ENCODE peak calls at places on chromosomes 7 and 10, in five cellular contexts. C is lung microvascular endothelial cell, Z is HuH-7.5, J is EH, T is nucleus accumbens. P is an unnamed sample.

GRCh38 chr10:123417414-123417813 is 248.7 kb upstream of the GPR26 start:
- DNase-seq in C (no peak), T (no peak), Z (no peak), J (no peak), P (no peak)

GRCh38 chr7:124881981-124882380 is 47.6 kb downstream of the POT1 start:
- DNase-seq in T (no peak), C (no peak), Z (no peak), J (no peak), P (no peak)

GRCh38 chr10:104777086-104777799 is 136.2 kb downstream of the SORCS3 start:
- DNase-seq in J (no peak), Z (no peak), T (no peak), C (no peak), P (peak; percentile 27)

GRCh38 chr7:8236781-8237407 is 25.1 kb downstream of the ICA1 start:
- DNase-seq in C (no peak), J (no peak), Z (no peak), T (no peak), P (no peak)

GRCh38 chr10:77082601-77083252 is 554.9 kb downstream of the KCNMA1 start:
- DNase-seq in T (no peak), C (no peak), Z (no peak), J (peak; percentile 6), P (no peak)

GRCh38 chr10:130453036-130453720 is 317.0 kb downstream of the GLRX3 start:
- DNase-seq in Z (no peak), J (no peak), T (no peak), C (no peak), P (no peak)

GRCh38 chr7:92131093-92131492 is 3.2 kb downstream of the CYP51A1 start:
- DNase-seq in T (no peak), C (no peak), J (no peak), Z (no peak), P (no peak)

GRCh38 chr7:115113131-115113530 is 191.2 kb downstream of the MDFIC start:
- DNase-seq in Z (no peak), C (no peak), T (no peak), J (no peak), P (no peak)

GRCh38 chr10:74738985-74739567 is 87.3 kb upstream of the KAT6B start:
- DNase-seq in J (peak; percentile 18), Z (no peak), C (peak; percentile 81), T (no peak), P (no peak)

GRCh38 chr10:77671594-77672252 is 34.1 kb upstream of the KCNMA1 start:
- DNase-seq in J (no peak), Z (no peak), T (no peak), C (no peak), P (no peak)

GRCh38 chr10:44752451-44753441 is 158.4 kb upstream of the TMEM72 start:
- DNase-seq in J (peak; percentile 95), C (peak; percentile 83), Z (no peak), T (no peak), P (no peak)

GRCh38 chr7:106050743-106051110 is 61.4 kb downstream of the SYPL1 start:
- DNase-seq in Z (no peak), T (no peak), C (peak; percentile 64), J (peak; percentile 82), P (no peak)

GRCh38 chr7:45159296-45159695 is 1.7 kb downstream of the RAMP3 start:
- DNase-seq in Z (no peak), C (no peak), J (no peak), T (no peak), P (no peak)

GRCh38 chr10:24215603-24216002 is 6.7 kb downstream of the KIAA1217 start:
- DNase-seq in C (no peak), Z (no peak), J (no peak), T (no peak), P (no peak)

GRCh38 chr10:121526801-121527221 is 71.4 kb downstream of the FGFR2 start:
- DNase-seq in Z (no peak), C (no peak), J (no peak), T (no peak), P (no peak)

GRCh38 chr10:125003146-125003900 is 61.4 kb downstream of the ZRANB1 start:
- DNase-seq in Z (no peak), C (no peak), J (no peak), T (no peak), P (no peak)

GRCh38 chr7:122380993-122381392 is 76.4 kb upstream of the FEZF1 start:
- DNase-seq in C (no peak), Z (no peak), J (no peak), T (no peak), P (no peak)

GRCh38 chr7:154259396-154259795 is 207.2 kb downstream of the DPP6 start:
- DNase-seq in C (no peak), T (no peak), Z (no peak), J (no peak), P (no peak)

GRCh38 chr7:78528964-78529363 is 730.4 kb downstream of the PHTF2 start:
- DNase-seq in T (no peak), C (no peak), J (peak; percentile 26), Z (no peak), P (no peak)

GRCh38 chr7:100675581-100676350 is 2.2 kb downstream of the GNB2 start:
- DNase-seq in C (peak; percentile 63), T (peak; percentile 72), J (peak; percentile 80), Z (no peak), P (peak; percentile 95)

GRCh38 chr10:97278491-97278989 is 13.9 kb downstream of the ARHGAP19 start:
- DNase-seq in J (peak; percentile 85), C (peak; percentile 80), Z (peak; percentile 32), T (no peak), P (no peak)

GRCh38 chr10:108894402-108895301 is 1028.7 kb downstream of the XPNPEP1 start:
- DNase-seq in J (no peak), C (no peak), Z (no peak), T (no peak), P (no peak)

GRCh38 chr7:27515933-27516332 is 146.8 kb downstream of the HIBADH start:
- DNase-seq in Z (no peak), C (no peak), J (peak; percentile 42), T (no peak), P (no peak)

GRCh38 chr7:101817930-101818698 is 688 bp downstream of the CUX1 start:
- DNase-seq in C (peak; percentile 17), Z (no peak), T (no peak), J (peak; percentile 50), P (no peak)

GRCh38 chr10:76430330-76430729 is 998.9 kb downstream of the LRMDA start:
- DNase-seq in T (no peak), C (no peak), J (peak; percentile 64), Z (no peak), P (no peak)

GRCh38 chr10:14056545-14057332 is 274.0 kb downstream of the FRMD4A start:
- DNase-seq in Z (no peak), C (no peak), J (peak; percentile 97), T (no peak), P (no peak)

GRCh38 chr7:155129789-155130188 is 59.7 kb downstream of the HTR5A start:
- DNase-seq in T (no peak), J (no peak), C (no peak), Z (no peak), P (no peak)

GRCh38 chr7:52749880-52750279 is 285.6 kb upstream of the POM121L12 start:
- DNase-seq in Z (no peak), C (no peak), J (no peak), T (no peak), P (no peak)

GRCh38 chr7:4733936-4734528 is 41.4 kb upstream of the AP5Z1 start:
- DNase-seq in T (no peak), J (no peak), C (peak; percentile 37), Z (no peak), P (no peak)

GRCh38 chr10:110269641-110270318 is 34.9 kb downstream of the SMNDC1 start:
- DNase-seq in Z (peak; percentile 22), J (no peak), T (peak; percentile 38), C (no peak), P (peak; percentile 32)

GRCh38 chr7:93980744-93981479 is 23.2 kb downstream of the BET1 start:
- DNase-seq in T (no peak), C (peak; percentile 61), J (peak; percentile 54), Z (no peak), P (no peak)

P was measured in head of caudate nucleus.